ENCODE peak calls at places on chromosomes 4 and X, in six cellular contexts. One of them, this sample, is unnamed.

GRCh38 chr4:10607206-10607605 is 77.4 kb downstream of the CLNK start:
- DNase-seq in NCI-H1694 treated with DMSO at 0.1 percent for 48 hours: no peak
- DNase-seq in T-helper 1 cell: no peak
- DNase-seq in AG04450: no peak
- DNase-seq in GM12891: no peak
- DNase-seq in lung: no peak
- DNase-seq in this sample: no peak

GRCh38 chrX:152412105-152412504 is 39.0 kb downstream of the GABRA3 start:
- DNase-seq in lung: no peak
- DNase-seq in GM12891: no peak
- DNase-seq in AG04450: no peak
- DNase-seq in T-helper 1 cell: no peak
- DNase-seq in NCI-H1694 treated with DMSO at 0.1 percent for 48 hours: no peak
- DNase-seq in this sample: no peak

GRCh38 chr4:87560802-87561201 is 31.6 kb upstream of the SPARCL1 start:
- DNase-seq in GM12891: no peak
- DNase-seq in AG04450: no peak
- DNase-seq in T-helper 1 cell: no peak
- DNase-seq in NCI-H1694 treated with DMSO at 0.1 percent for 48 hours: no peak
- DNase-seq in lung: no peak
- DNase-seq in this sample: no peak

GRCh38 chr4:76584235-76585152 is 149.5 kb downstream of the SHROOM3 start:
- DNase-seq in lung: no peak
- DNase-seq in NCI-H1694 treated with DMSO at 0.1 percent for 48 hours: no peak
- DNase-seq in GM12891: no peak
- DNase-seq in AG04450: no peak
- DNase-seq in T-helper 1 cell: no peak
- DNase-seq in this sample: no peak

GRCh38 chr4:4758708-4759107 is 100.8 kb upstream of the MSX1 start:
- DNase-seq in T-helper 1 cell: no peak
- DNase-seq in lung: no peak
- DNase-seq in GM12891: peak; percentile 41
- DNase-seq in AG04450: no peak
- DNase-seq in NCI-H1694 treated with DMSO at 0.1 percent for 48 hours: no peak
- DNase-seq in this sample: no peak

GRCh38 chrX:9466115-9466495 is 1.2 kb downstream of the TBL1X start:
- DNase-seq in AG04450: no peak
- DNase-seq in NCI-H1694 treated with DMSO at 0.1 percent for 48 hours: no peak
- DNase-seq in lung: no peak
- DNase-seq in GM12891: peak; percentile 13
- DNase-seq in T-helper 1 cell: no peak
- DNase-seq in this sample: no peak

GRCh38 chr4:150573534-150573933 is 8.4 kb upstream of the MAB21L2 start:
- DNase-seq in AG04450: no peak
- DNase-seq in T-helper 1 cell: no peak
- DNase-seq in lung: no peak
- DNase-seq in NCI-H1694 treated with DMSO at 0.1 percent for 48 hours: no peak
- DNase-seq in GM12891: no peak
- DNase-seq in this sample: no peak

GRCh38 chrX:119647552-119648420 is 41.6 kb upstream of the NKRF start:
- DNase-seq in NCI-H1694 treated with DMSO at 0.1 percent for 48 hours: no peak
- DNase-seq in GM12891: no peak
- DNase-seq in lung: no peak
- DNase-seq in AG04450: no peak
- DNase-seq in T-helper 1 cell: peak; percentile 38
- DNase-seq in this sample: no peak

GRCh38 chr4:76195326-76195725 is 18.3 kb downstream of the SCARB2 start:
- DNase-seq in AG04450: no peak
- DNase-seq in NCI-H1694 treated with DMSO at 0.1 percent for 48 hours: no peak
- DNase-seq in GM12891: no peak
- DNase-seq in T-helper 1 cell: no peak
- DNase-seq in lung: no peak
- DNase-seq in this sample: no peak

GRCh38 chr4:162782096-162782777 is 384.5 kb downstream of the NAF1 start:
- DNase-seq in AG04450: no peak
- DNase-seq in GM12891: no peak
- DNase-seq in NCI-H1694 treated with DMSO at 0.1 percent for 48 hours: no peak
- DNase-seq in lung: no peak
- DNase-seq in T-helper 1 cell: no peak
- DNase-seq in this sample: no peak

GRCh38 chr4:159185593-159186023 is 82.7 kb downstream of the RAPGEF2 start:
- DNase-seq in AG04450: no peak
- DNase-seq in NCI-H1694 treated with DMSO at 0.1 percent for 48 hours: no peak
- DNase-seq in lung: no peak
- DNase-seq in T-helper 1 cell: no peak
- DNase-seq in GM12891: no peak
- DNase-seq in this sample: no peak

GRCh38 chr4:110904435-110905050 is 281.7 kb upstream of the PITX2 start:
- DNase-seq in GM12891: no peak
- DNase-seq in lung: no peak
- DNase-seq in T-helper 1 cell: no peak
- DNase-seq in AG04450: no peak
- DNase-seq in NCI-H1694 treated with DMSO at 0.1 percent for 48 hours: no peak
- DNase-seq in this sample: no peak

GRCh38 chr4:15344041-15344440 is 83.8 kb upstream of the C1QTNF7 start:
- DNase-seq in GM12891: no peak
- DNase-seq in AG04450: peak; percentile 89
- DNase-seq in T-helper 1 cell: no peak
- DNase-seq in lung: no peak
- DNase-seq in NCI-H1694 treated with DMSO at 0.1 percent for 48 hours: no peak
- DNase-seq in this sample: no peak

GRCh38 chr4:71609651-71610050 is 174.2 kb downstream of the GC start:
- DNase-seq in NCI-H1694 treated with DMSO at 0.1 percent for 48 hours: no peak
- DNase-seq in lung: no peak
- DNase-seq in T-helper 1 cell: no peak
- DNase-seq in AG04450: no peak
- DNase-seq in GM12891: no peak
- DNase-seq in this sample: no peak

GRCh38 chr4:6969826-6970800 is 60.5 kb downstream of the TBC1D14 start:
- DNase-seq in GM12891: peak; percentile 50
- DNase-seq in AG04450: no peak
- DNase-seq in T-helper 1 cell: no peak
- DNase-seq in NCI-H1694 treated with DMSO at 0.1 percent for 48 hours: no peak
- DNase-seq in lung: no peak
- DNase-seq in this sample: no peak

GRCh38 chrX:16484338-16484737 is 165.6 kb upstream of the S100G start:
- DNase-seq in NCI-H1694 treated with DMSO at 0.1 percent for 48 hours: no peak
- DNase-seq in lung: no peak
- DNase-seq in T-helper 1 cell: no peak
- DNase-seq in GM12891: no peak
- DNase-seq in AG04450: peak; percentile 70
- DNase-seq in this sample: no peak

GRCh38 chrX:119406739-119407138 is 7.6 kb downstream of the SLC25A43 start:
- DNase-seq in lung: no peak
- DNase-seq in NCI-H1694 treated with DMSO at 0.1 percent for 48 hours: no peak
- DNase-seq in T-helper 1 cell: no peak
- DNase-seq in GM12891: no peak
- DNase-seq in AG04450: no peak
- DNase-seq in this sample: no peak

GRCh38 chr4:25865586-25865985 is 2.8 kb upstream of the SEL1L3 start:
- DNase-seq in T-helper 1 cell: no peak
- DNase-seq in NCI-H1694 treated with DMSO at 0.1 percent for 48 hours: no peak
- DNase-seq in AG04450: no peak
- DNase-seq in lung: peak; percentile 59
- DNase-seq in GM12891: no peak
- DNase-seq in this sample: no peak

GRCh38 chrX:39688576-39689373 is 409.0 kb downstream of the BCOR start:
- DNase-seq in AG04450: no peak
- DNase-seq in lung: peak; percentile 34
- DNase-seq in T-helper 1 cell: no peak
- DNase-seq in GM12891: no peak
- DNase-seq in NCI-H1694 treated with DMSO at 0.1 percent for 48 hours: no peak
- DNase-seq in this sample: peak; percentile 23

GRCh38 chrX:1224954-1225353 is 12.5 kb upstream of the CRLF2 start:
- DNase-seq in AG04450: no peak
- DNase-seq in NCI-H1694 treated with DMSO at 0.1 percent for 48 hours: no peak
- DNase-seq in GM12891: no peak
- DNase-seq in lung: no peak
- DNase-seq in T-helper 1 cell: no peak
- DNase-seq in this sample: no peak

GRCh38 chr4:1572521-1572920 is 111.6 kb downstream of the FAM53A start:
- DNase-seq in lung: no peak
- DNase-seq in AG04450: no peak
- DNase-seq in GM12891: no peak
- DNase-seq in T-helper 1 cell: no peak
- DNase-seq in NCI-H1694 treated with DMSO at 0.1 percent for 48 hours: no peak
- DNase-seq in this sample: no peak

GRCh38 chr4:78244691-78245485 is 187.8 kb downstream of the FRAS1 start:
- DNase-seq in T-helper 1 cell: no peak
- DNase-seq in NCI-H1694 treated with DMSO at 0.1 percent for 48 hours: no peak
- DNase-seq in GM12891: no peak
- DNase-seq in AG04450: no peak
- DNase-seq in lung: no peak
- DNase-seq in this sample: no peak

GRCh38 chr4:23373269-23373668 is 516.6 kb downstream of the PPARGC1A start:
- DNase-seq in T-helper 1 cell: no peak
- DNase-seq in GM12891: no peak
- DNase-seq in NCI-H1694 treated with DMSO at 0.1 percent for 48 hours: no peak
- DNase-seq in lung: peak; percentile 85
- DNase-seq in AG04450: no peak
- DNase-seq in this sample: no peak

GRCh38 chrX:135973025-135973547 is 702 bp downstream of the MMGT1 start:
- DNase-seq in NCI-H1694 treated with DMSO at 0.1 percent for 48 hours: no peak
- DNase-seq in AG04450: no peak
- DNase-seq in T-helper 1 cell: no peak
- DNase-seq in GM12891: no peak
- DNase-seq in lung: no peak
- DNase-seq in this sample: no peak

GRCh38 chr4:138982754-138983153 is 32.8 kb upstream of the NOCT start:
- DNase-seq in T-helper 1 cell: no peak
- DNase-seq in NCI-H1694 treated with DMSO at 0.1 percent for 48 hours: no peak
- DNase-seq in lung: no peak
- DNase-seq in GM12891: no peak
- DNase-seq in AG04450: no peak
- DNase-seq in this sample: no peak

GRCh38 chr4:1578968-1579833 is 104.9 kb downstream of the FAM53A start:
- DNase-seq in GM12891: peak; percentile 77
- DNase-seq in T-helper 1 cell: peak; percentile 65
- DNase-seq in NCI-H1694 treated with DMSO at 0.1 percent for 48 hours: peak; percentile 21
- DNase-seq in AG04450: no peak
- DNase-seq in lung: peak; percentile 80
- DNase-seq in this sample: peak; percentile 90

GRCh38 chr4:142080960-142081359 is 444.6 kb downstream of the IL15 start:
- DNase-seq in GM12891: no peak
- DNase-seq in T-helper 1 cell: no peak
- DNase-seq in AG04450: no peak
- DNase-seq in NCI-H1694 treated with DMSO at 0.1 percent for 48 hours: no peak
- DNase-seq in lung: no peak
- DNase-seq in this sample: no peak

GRCh38 chr4:38943355-38943754 is 75.7 kb downstream of the FAM114A1 start:
- DNase-seq in AG04450: peak; percentile 76
- DNase-seq in lung: no peak
- DNase-seq in NCI-H1694 treated with DMSO at 0.1 percent for 48 hours: peak; percentile 50
- DNase-seq in T-helper 1 cell: no peak
- DNase-seq in GM12891: no peak
- DNase-seq in this sample: no peak

GRCh38 chr4:186297013-186297645 is 31.1 kb downstream of the F11 start:
- DNase-seq in NCI-H1694 treated with DMSO at 0.1 percent for 48 hours: peak; percentile 22
- DNase-seq in AG04450: peak; percentile 42
- DNase-seq in T-helper 1 cell: no peak
- DNase-seq in GM12891: no peak
- DNase-seq in lung: no peak
- DNase-seq in this sample: no peak

GRCh38 chr4:185304944-185305690 is 90.6 kb downstream of the LRP2BP start:
- DNase-seq in T-helper 1 cell: peak; percentile 1
- DNase-seq in GM12891: peak; percentile 12
- DNase-seq in NCI-H1694 treated with DMSO at 0.1 percent for 48 hours: peak; percentile 11
- DNase-seq in AG04450: no peak
- DNase-seq in lung: peak; percentile 72
- DNase-seq in this sample: no peak

GRCh38 chr4:126264839-126265238 is 950.1 kb downstream of the FAT4 start:
- DNase-seq in lung: no peak
- DNase-seq in T-helper 1 cell: no peak
- DNase-seq in NCI-H1694 treated with DMSO at 0.1 percent for 48 hours: no peak
- DNase-seq in GM12891: no peak
- DNase-seq in AG04450: no peak
- DNase-seq in this sample: no peak

GRCh38 chrX:16870095-16870860 is at the start of gene RBBP7:
- DNase-seq in lung: peak; percentile 92
- DNase-seq in GM12891: peak; percentile 51
- DNase-seq in NCI-H1694 treated with DMSO at 0.1 percent for 48 hours: peak; percentile 62
- DNase-seq in T-helper 1 cell: peak; percentile 85
- DNase-seq in AG04450: peak; percentile 72
- DNase-seq in this sample: no peak

GRCh38 chr4:122005064-122005755 is 53.4 kb upstream of the TRPC3 start:
- DNase-seq in AG04450: peak; percentile 80
- DNase-seq in T-helper 1 cell: no peak
- DNase-seq in GM12891: no peak
- DNase-seq in NCI-H1694 treated with DMSO at 0.1 percent for 48 hours: no peak
- DNase-seq in lung: no peak
- DNase-seq in this sample: no peak